ENCODE peak calls at places on chromosomes 2 and 18, in five cellular contexts. L, W, P, B and C are unnamed samples.

GRCh38 chr2:235665656-235666239 is 171.9 kb downstream of the AGAP1 start:
- DNase-seq in P (no peak), W (no peak), B (no peak), L (no peak), C (peak; percentile 23)

GRCh38 chr18:79616651-79617518 is 62.7 kb upstream of the CTDP1 start:
- DNase-seq in W (no peak), L (no peak), B (no peak), P (peak; percentile 22), C (peak; percentile 37)

GRCh38 chr2:129722306-129723020 is 257.0 kb upstream of the RAB6C start:
- DNase-seq in W (no peak), L (no peak), B (no peak), P (no peak), C (no peak)

GRCh38 chr18:45373286-45373880 is 241.9 kb upstream of the SLC14A2 start:
- DNase-seq in W (no peak), L (no peak), P (no peak), B (no peak), C (no peak)

GRCh38 chr2:128791983-128792315 is 473.3 kb upstream of the HS6ST1 start:
- DNase-seq in B (no peak), P (no peak), L (no peak), W (no peak), C (no peak)

GRCh38 chr2:158291544-158292175 is 164.9 kb downstream of the CCDC148 start:
- DNase-seq in W (no peak), P (no peak), L (no peak), B (no peak), C (no peak)

GRCh38 chr2:1492696-1493095 is 79.4 kb downstream of the TPO start:
- DNase-seq in W (no peak), B (no peak), P (no peak), L (no peak), C (no peak)

GRCh38 chr18:54805571-54806334 is 22.5 kb upstream of the RAB27B start:
- DNase-seq in B (no peak), L (no peak), P (peak; percentile 96), W (no peak), C (peak; percentile 100)

GRCh38 chr2:110149330-110150220 is 34.0 kb upstream of the MALL start:
- DNase-seq in W (no peak), L (no peak), P (peak; percentile 77), B (no peak), C (peak; percentile 74)

GRCh38 chr2:169636440-169637097 is 52.4 kb downstream of the PPIG start:
- DNase-seq in W (no peak), P (no peak), B (no peak), L (no peak), C (no peak)

GRCh38 chr2:231126123-231126522 is 1.3 kb upstream of the HTR2B start:
- DNase-seq in W (no peak), P (no peak), B (no peak), L (no peak), C (no peak)

GRCh38 chr2:239399404-239399999 is 1.3 kb downstream of the HDAC4 start:
- DNase-seq in L (no peak), W (no peak), P (peak; percentile 34), B (peak; percentile 50), C (peak; percentile 46)

GRCh38 chr18:54551590-54551989 is 39.5 kb upstream of the DYNAP start:
- DNase-seq in B (no peak), W (no peak), L (no peak), P (no peak), C (no peak)

GRCh38 chr2:197208841-197209240 is 101.7 kb downstream of the ANKRD44 start:
- DNase-seq in W (no peak), L (no peak), B (no peak), P (no peak), C (peak; percentile 53)

GRCh38 chr2:8306530-8307351 is 375.1 kb upstream of the ID2 start:
- DNase-seq in L (no peak), P (peak; percentile 68), W (no peak), B (peak; percentile 60), C (peak; percentile 82)

GRCh38 chr2:222298311-222299150 is at the start of gene PAX3:
- DNase-seq in L (no peak), W (no peak), P (no peak), B (no peak), C (no peak)

GRCh38 chr2:99988567-99988966 is 153.8 kb downstream of the AFF3 start:
- DNase-seq in W (no peak), P (no peak), L (no peak), B (no peak), C (no peak)

GRCh38 chr2:74228772-74229171 is 30.4 kb downstream of the MTHFD2 start:
- DNase-seq in W (no peak), B (no peak), L (no peak), P (no peak), C (no peak)

GRCh38 chr2:223528036-223528435 is 74.1 kb downstream of the SCG2 start:
- DNase-seq in B (no peak), W (no peak), P (no peak), L (no peak), C (no peak)

GRCh38 chr2:104939570-104940235 is 85.8 kb downstream of the POU3F3 start:
- DNase-seq in L (no peak), P (no peak), W (no peak), B (no peak), C (no peak)

GRCh38 chr2:220227272-220227920 is 600.0 kb downstream of the SLC4A3 start:
- DNase-seq in W (no peak), L (no peak), B (no peak), P (peak; percentile 43), C (peak; percentile 95)

GRCh38 chr2:241490444-241490760 is 18.0 kb downstream of the STK25 start:
- DNase-seq in W (no peak), P (no peak), B (no peak), L (no peak), C (no peak)

GRCh38 chr18:5518899-5519371 is 24.9 kb downstream of the EPB41L3 start:
- DNase-seq in L (no peak), B (no peak), P (peak; percentile 96), W (no peak), C (peak; percentile 11)

GRCh38 chr2:9538000-9538507 is 17.6 kb downstream of the ADAM17 start:
- DNase-seq in L (no peak), B (peak; percentile 15), W (no peak), P (peak; percentile 94), C (peak; percentile 99)

GRCh38 chr2:97731274-97732050 is 18.1 kb downstream of the ZAP70 start:
- DNase-seq in L (no peak), B (no peak), P (no peak), W (no peak), C (no peak)

GRCh38 chr18:2961828-2962227 is 51.1 kb downstream of the LPIN2 start:
- DNase-seq in L (no peak), P (peak; percentile 80), W (no peak), B (peak; percentile 56), C (peak; percentile 48)

GRCh38 chr2:228938629-228939028 is 332.5 kb downstream of the PID1 start:
- DNase-seq in L (no peak), W (no peak), B (no peak), P (peak; percentile 64), C (peak; percentile 53)

GRCh38 chr18:24153397-24153796 is 14.5 kb downstream of the CABYR start:
- DNase-seq in P (no peak), B (no peak), L (no peak), W (no peak), C (no peak)

GRCh38 chr2:62467475-62468321 is 38.3 kb downstream of the TMEM17 start:
- DNase-seq in P (peak; percentile 84), B (peak; percentile 14), W (no peak), L (no peak), C (peak; percentile 24)